ENCODE peak calls at places on chromosomes 4 and X, in eight cellular contexts. D, O, Z, T, X, C, V and N are unnamed samples.
A peak's percentile ranks its signal among the peaks of the same experiment; 100 is the strongest.

GRCh38 chr4:68736813-68737212 is 66.4 kb upstream of the UGT2B15 start:
- DNase-seq in D (no peak), O (no peak), Z (no peak), T (no peak), X (no peak), C (no peak), V (peak; percentile 36), N (no peak)

GRCh38 chrX:18146954-18147353 is 73.7 kb downstream of the BEND2 start:
- DNase-seq in D (peak; percentile 24), O (no peak), Z (peak; percentile 2), T (no peak), X (no peak), C (no peak), V (peak; percentile 59), N (no peak)

GRCh38 chr4:119184128-119184527 is 28.4 kb upstream of the USP53 start:
- DNase-seq in D (peak; percentile 68), O (no peak), Z (no peak), T (no peak), X (peak; percentile 69), C (no peak), V (no peak), N (no peak)

GRCh38 chr4:38664704-38665401 is 854 bp downstream of the KLF3 start:
- DNase-seq in D (peak; percentile 71), O (peak; percentile 60), Z (no peak), T (peak; percentile 55), X (peak; percentile 72), C (peak; percentile 58), V (peak; percentile 87), N (peak; percentile 66)

GRCh38 chr4:129043523-129043922 is 49.8 kb downstream of the SCLT1 start:
- DNase-seq in D (no peak), O (no peak), Z (no peak), T (no peak), X (no peak), C (no peak), V (peak; percentile 19), N (no peak)

GRCh38 chr4:121370729-121371325 is 10.0 kb downstream of the QRFPR start:
- DNase-seq in D (peak; percentile 72), O (no peak), Z (peak; percentile 27), T (peak; percentile 36), X (peak; percentile 11), C (no peak), V (peak; percentile 22), N (no peak)

GRCh38 chr4:26030260-26030667 is 116.2 kb downstream of the SMIM20 start:
- DNase-seq in D (no peak), O (no peak), Z (no peak), T (no peak), X (no peak), C (no peak), V (peak; percentile 89), N (no peak)

GRCh38 chrX:118839334-118839958 is 15.8 kb downstream of the ZCCHC12 start:
- DNase-seq in D (peak; percentile 84), O (peak; percentile 54), Z (no peak), T (peak; percentile 12), X (peak; percentile 80), C (peak; percentile 85), V (peak; percentile 74), N (peak; percentile 74)

GRCh38 chr4:21763865-21764264 is 184.7 kb downstream of the KCNIP4 start:
- DNase-seq in D (no peak), O (no peak), Z (no peak), T (no peak), X (no peak), C (no peak), V (no peak), N (no peak)

GRCh38 chrX:118239471-118239870 is 106.4 kb upstream of the WDR44 start:
- DNase-seq in D (no peak), O (no peak), Z (no peak), T (no peak), X (no peak), C (no peak), V (no peak), N (no peak)

GRCh38 chrX:134631404-134632346 is 26.6 kb downstream of the PLAC1 start:
- DNase-seq in D (no peak), O (no peak), Z (no peak), T (no peak), X (peak; percentile 15), C (peak; percentile 26), V (no peak), N (no peak)

GRCh38 chr4:88054909-88055308 is 47.5 kb downstream of the PKD2 start:
- DNase-seq in D (peak; percentile 70), O (no peak), Z (peak; percentile 2), T (no peak), X (peak; percentile 37), C (no peak), V (peak; percentile 79), N (no peak)
- H3K36me3 ChIP-seq in D (no peaks in the 10 kb centered on the region), O (peaks cover 4% of the 10 kb centered on the region), Z (no peaks in the 10 kb centered on the region), T (peaks cover 50% of the 10 kb centered on the region), X (peaks cover 15% of the 10 kb centered on the region), C (peaks cover 46% of the 10 kb centered on the region), V (peaks cover 8% of the 10 kb centered on the region), N (peaks cover 4% of the 10 kb centered on the region)

GRCh38 chr4:15600176-15600575 is 55.0 kb downstream of the FBXL5 start:
- DNase-seq in D (no peak), O (no peak), Z (no peak), T (no peak), X (no peak), C (no peak), V (no peak), N (no peak)

GRCh38 chr4:15598644-15599043 is 56.5 kb downstream of the FBXL5 start:
- DNase-seq in D (no peak), O (no peak), Z (no peak), T (peak; percentile 31), X (no peak), C (no peak), V (no peak), N (no peak)

GRCh38 chr4:15605537-15605936 is 49.6 kb downstream of the FBXL5 start:
- DNase-seq in D (no peak), O (no peak), Z (no peak), T (no peak), X (no peak), C (no peak), V (no peak), N (no peak)

GRCh38 chr4:15601862-15602261 is 53.3 kb downstream of the FBXL5 start:
- DNase-seq in D (no peak), O (no peak), Z (no peak), T (no peak), X (no peak), C (no peak), V (no peak), N (no peak)
- H3K36me3 ChIP-seq in D (no peaks in the 10 kb centered on the region), O (no peaks in the 10 kb centered on the region), Z (peaks cover 12% of the 10 kb centered on the region), T (peaks cover 5% of the 10 kb centered on the region), X (peaks cover 3% of the 10 kb centered on the region), C (peaks cover 50% of the 10 kb centered on the region), V (no peaks in the 10 kb centered on the region), N (peaks cover 7% of the 10 kb centered on the region)

DNA sequence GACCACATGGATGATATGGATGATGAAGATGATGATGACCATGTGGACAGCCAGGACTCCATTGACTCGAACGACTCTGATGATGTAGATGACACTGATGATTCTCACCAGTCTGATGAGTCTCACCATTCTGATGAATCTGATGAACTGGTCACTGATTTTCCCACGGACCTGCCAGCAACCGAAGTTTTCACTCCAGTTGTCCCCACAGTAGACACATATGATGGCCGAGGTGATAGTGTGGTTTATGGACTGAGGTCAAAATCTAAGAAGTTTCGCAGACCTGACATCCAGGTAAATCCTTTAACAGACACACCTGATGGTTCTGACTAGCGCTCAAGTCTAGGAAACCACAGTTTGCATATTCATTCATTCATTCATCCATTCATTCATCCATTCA is 6.0 kb downstream of the SPP1 start:
- DNase-seq in D (no peak), O (no peak), Z (no peak), T (no peak), X (no peak), C (no peak), V (no peak), N (no peak)
- H3K36me3 ChIP-seq in D (no peaks in the 10 kb centered on the region), O (no peaks in the 10 kb centered on the region), Z (no peaks in the 10 kb centered on the region), T (no peaks in the 10 kb centered on the region), X (no peaks in the 10 kb centered on the region), C (no peaks in the 10 kb centered on the region), V (no peaks in the 10 kb centered on the region), N (no peaks in the 10 kb centered on the region)

GRCh38 chr4:168885416-168885815 is 124.6 kb downstream of the CBR4 start:
- DNase-seq in D (no peak), O (no peak), Z (no peak), T (no peak), X (no peak), C (no peak), V (no peak), N (no peak)

GRCh38 chr4:168887809-168888208 is 122.2 kb downstream of the CBR4 start:
- DNase-seq in D (no peak), O (no peak), Z (no peak), T (no peak), X (no peak), C (no peak), V (peak; percentile 21), N (no peak)

GRCh38 chr4:168884251-168885124 is 125.6 kb downstream of the CBR4 start:
- DNase-seq in D (no peak), O (no peak), Z (no peak), T (peak; percentile 68), X (no peak), C (no peak), V (no peak), N (no peak)

GRCh38 chr4:168888715-168889215 is 121.3 kb downstream of the CBR4 start:
- DNase-seq in D (no peak), O (no peak), Z (no peak), T (no peak), X (no peak), C (no peak), V (no peak), N (no peak)

GRCh38 chr4:168886361-168886760 is 123.7 kb downstream of the CBR4 start:
- DNase-seq in D (no peak), O (no peak), Z (no peak), T (peak; percentile 58), X (no peak), C (no peak), V (peak; percentile 80), N (no peak)
- H3K36me3 ChIP-seq in D (no peaks in the 10 kb centered on the region), O (no peaks in the 10 kb centered on the region), Z (no peaks in the 10 kb centered on the region), T (peaks cover 74% of the 10 kb centered on the region), X (peaks cover 7% of the 10 kb centered on the region), C (peaks cover 32% of the 10 kb centered on the region), V (no peaks in the 10 kb centered on the region), N (no peaks in the 10 kb centered on the region)